ENCODE peak calls at places on chromosomes 12 and 14, in seven cellular contexts. E is Caco-2; B is psoas muscle; V is CD4-positive, alpha-beta T cell; J is BE2C; F is neural progenitor cell; Q is ovary. A is an unnamed sample.

GRCh38 chr14:90454041-90455000 is 57.5 kb downstream of the CALM1 start:
- DNase-seq in J (peak; percentile 97), B (peak; percentile 61), V (no peak), Q (no peak), F (peak; percentile 96), E (peak; percentile 58), A (no peak)

GRCh38 chr14:90444077-90444696 is 47.4 kb downstream of the CALM1 start:
- DNase-seq in V (no peak), B (peak; percentile 28), J (no peak), F (no peak), E (peak; percentile 69), Q (no peak), A (no peak)

GRCh38 chr14:57182760-57183503 is 85.8 kb downstream of the EXOC5 start:
- DNase-seq in B (no peak), E (peak; percentile 43), J (peak; percentile 6), V (no peak), F (peak; percentile 74), Q (peak; percentile 13), A (peak; percentile 31)

GRCh38 chr14:67514650-67515385 is 18.3 kb upstream of the PLEKHH1 start:
- DNase-seq in E (peak; percentile 34), Q (peak; percentile 23), J (peak; percentile 20), F (peak; percentile 70), V (no peak), B (peak; percentile 37), A (no peak)

GRCh38 chr14:94987409-94987808 is 169.9 kb downstream of the DICER1 start:
- DNase-seq in J (no peak), V (no peak), E (no peak), B (no peak), F (no peak), Q (no peak), A (no peak)

GRCh38 chr14:93039649-93040315 is 75.9 kb downstream of the ITPK1 start:
- DNase-seq in J (no peak), F (no peak), Q (no peak), B (no peak), V (no peak), E (no peak), A (no peak)

GRCh38 chr14:32254952-32255679 is 52.0 kb upstream of the RNU6-8 start:
- DNase-seq in V (peak; percentile 31), Q (peak; percentile 72), B (peak; percentile 49), J (peak; percentile 73), E (peak; percentile 77), F (peak; percentile 87), A (no peak)

GRCh38 chr12:2739832-2740641 is 54.7 kb upstream of the FKBP4 start:
- DNase-seq in F (peak; percentile 62), V (no peak), E (peak; percentile 64), B (no peak), Q (no peak), J (peak; percentile 27), A (no peak)

GRCh38 chr12:26031814-26032213 is 73.3 kb downstream of the RASSF8 start:
- DNase-seq in F (no peak), Q (no peak), V (no peak), J (no peak), E (no peak), B (no peak), A (no peak)

GRCh38 chr12:18990866-18991265 is 138.7 kb upstream of the PLEKHA5 start:
- DNase-seq in V (no peak), J (no peak), B (no peak), E (no peak), Q (no peak), F (peak; percentile 31), A (no peak)

GRCh38 chr12:25130741-25131188 is 64.2 kb downstream of the DNAI7 start:
- DNase-seq in J (no peak), V (no peak), Q (no peak), F (peak; percentile 66), E (peak; percentile 52), B (no peak), A (no peak)

GRCh38 chr14:87508333-87508732 is 484.6 kb downstream of the GALC start:
- DNase-seq in B (no peak), Q (no peak), F (no peak), E (no peak), V (no peak), J (no peak), A (no peak)

GRCh38 chr14:29892327-29892726 is 35.3 kb downstream of the PRKD1 start:
- DNase-seq in Q (no peak), V (no peak), B (no peak), F (no peak), J (no peak), E (no peak), A (no peak)

DNA sequence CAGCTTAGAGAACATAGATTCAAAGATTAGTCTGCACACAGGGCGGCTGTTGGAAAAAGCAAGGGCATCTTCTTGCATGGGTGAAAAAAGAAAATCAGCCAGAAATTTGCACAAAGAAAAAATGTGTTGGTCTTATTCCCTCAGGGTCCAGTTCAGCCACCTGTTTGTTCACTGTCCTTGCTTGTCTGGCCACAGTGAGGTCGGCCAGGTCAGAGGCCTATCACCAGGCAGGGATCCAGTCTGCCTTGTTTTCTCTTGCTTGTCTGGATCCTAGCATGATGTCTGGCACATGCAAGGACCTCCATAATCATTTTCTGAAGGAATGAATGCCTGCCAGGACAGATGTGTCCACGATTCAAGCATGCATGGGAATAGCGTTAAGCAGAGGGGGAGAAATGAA is 359.1 kb upstream of the TBX3 start:
- DNase-seq in V (no peak), B (no peak), F (no peak), Q (no peak), J (no peak), E (no peak), A (no peak)
- TF ChIP-seq CTCF in V (no peak), B (no peak), F (no peak), Q (no peak), J (no peak), E (no peak), A (no peak)

GRCh38 chr12:87274594-87275245 is 754.5 kb downstream of the C12orf50 start:
- DNase-seq in E (peak; percentile 27), F (peak; percentile 62), Q (no peak), J (peak; percentile 24), B (no peak), V (no peak), A (no peak)
- TF ChIP-seq CTCF in E (peak; percentile 60), F (peak; percentile 75), Q (no peak), J (peak; percentile 87), B (no peak), V (no peak), A (peak; percentile 50)

DNA sequence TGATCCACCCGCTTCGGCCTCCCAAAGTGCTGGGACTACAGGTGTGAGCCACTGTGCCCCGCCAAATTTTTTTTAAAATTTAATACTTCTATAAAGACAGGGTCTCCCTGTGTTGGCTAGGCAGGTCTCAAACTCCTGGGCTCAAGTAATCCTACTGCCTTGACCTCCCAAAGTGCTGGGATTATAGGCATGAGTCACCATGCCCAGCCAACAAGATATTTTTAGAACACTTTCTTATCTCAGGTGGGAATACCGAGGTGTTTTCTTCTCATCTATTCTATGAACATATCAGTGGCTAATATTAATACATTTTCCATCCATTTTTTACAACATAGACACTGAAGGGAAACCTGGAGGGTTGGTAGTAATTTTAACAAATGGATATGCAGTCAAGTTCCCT is 38.0 kb upstream of the DHRS4 start:
- DNase-seq in Q (no peak), J (no peak), B (no peak), F (no peak), V (no peak), E (no peak), A (no peak)
- TF ChIP-seq CTCF in Q (no peak), J (no peak), B (no peak), F (no peak), V (no peak), E (no peak), A (no peak)

GRCh38 chr14:99740411-99740810 is 52.8 kb upstream of the EML1 start:
- DNase-seq in J (no peak), F (no peak), V (no peak), Q (no peak), E (no peak), B (no peak), A (no peak)
- TF ChIP-seq CTCF in J (no peak), F (no peak), V (no peak), Q (no peak), E (no peak), B (no peak), A (no peak)

DNA sequence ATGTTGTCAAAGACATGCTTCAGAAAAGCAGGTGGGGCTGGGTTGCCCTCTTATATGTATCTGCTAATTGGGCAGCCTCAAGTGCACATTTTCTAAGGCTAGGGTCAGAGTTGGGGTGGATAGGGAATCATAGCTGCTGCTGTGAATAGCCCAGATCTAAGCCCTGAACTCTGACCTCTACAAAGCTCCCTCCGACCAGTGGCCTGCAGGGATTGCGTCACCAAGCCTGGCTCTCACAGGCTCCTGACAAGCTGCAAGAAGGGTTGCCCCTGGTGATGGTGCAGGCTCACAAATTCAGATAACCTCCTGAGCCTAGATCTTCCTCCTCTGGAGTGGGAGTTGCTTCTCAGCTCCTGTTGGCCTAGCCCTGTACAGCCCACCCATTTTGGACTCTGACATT is 5.1 kb upstream of the SUSD6 start:
- DNase-seq in V (no peak), B (no peak), E (peak; percentile 87), F (peak; percentile 71), Q (no peak), J (no peak), A (no peak)
- TF ChIP-seq CTCF in V (no peak), B (no peak), E (no peak), F (no peak), Q (no peak), J (no peak), A (no peak)

GRCh38 chr14:106842687-106843086 is 1316.3 kb downstream of the TMEM121 start:
- DNase-seq in Q (peak; percentile 37), V (no peak), F (no peak), B (no peak), J (peak; percentile 23), E (peak; percentile 65), A (no peak)
- TF ChIP-seq CTCF in Q (no peak), V (peak; percentile 24), F (no peak), B (no peak), J (peak; percentile 61), E (peak; percentile 73), A (no peak)

GRCh38 chr12:103273645-103274044 is 222.1 kb downstream of the C12orf42 start:
- DNase-seq in B (no peak), V (no peak), E (no peak), F (no peak), J (no peak), Q (no peak), A (no peak)
- TF ChIP-seq CTCF in B (no peak), V (no peak), E (no peak), F (no peak), J (no peak), Q (no peak), A (no peak)

GRCh38 chr14:55350461-55350860 is 61.2 kb downstream of the ATG14 start:
- DNase-seq in J (no peak), Q (no peak), E (no peak), F (no peak), V (no peak), B (no peak), A (no peak)
- TF ChIP-seq CTCF in J (no peak), Q (no peak), E (no peak), F (no peak), V (no peak), B (no peak), A (no peak)

GRCh38 chr12:126347421-126347820 is 1282.2 kb downstream of the AACS start:
- DNase-seq in V (no peak), B (no peak), F (peak; percentile 28), E (no peak), J (no peak), Q (no peak), A (no peak)
- TF ChIP-seq CTCF in V (no peak), B (no peak), F (peak; percentile 56), E (no peak), J (no peak), Q (no peak), A (no peak)